ENCODE peak calls at places on chromosome 6, in five cellular contexts. One of them, this sample, is unnamed.

GRCh38 chr6:39587080-39587479 is 138.1 kb downstream of the KIF6 start:
- DNase-seq in lower leg skin: no peak
- DNase-seq in lung: no peak
- DNase-seq in fibroblast of pulmonary artery: no peak
- DNase-seq in psoas muscle: no peak
- DNase-seq in this sample: no peak

GRCh38 chr6:14502551-14502950 is 385.0 kb downstream of the CD83 start:
- DNase-seq in fibroblast of pulmonary artery: no peak
- DNase-seq in lung: no peak
- DNase-seq in lower leg skin: peak
- DNase-seq in psoas muscle: no peak
- DNase-seq in this sample: peak

GRCh38 chr6:56551409-56552120 is 91.1 kb downstream of the DST start:
- DNase-seq in lung: no peak
- DNase-seq in lower leg skin: no peak
- DNase-seq in fibroblast of pulmonary artery: no peak
- DNase-seq in psoas muscle: no peak
- DNase-seq in this sample: no peak

GRCh38 chr6:153816306-153816845 is 222.7 kb upstream of the OPRM1 start:
- DNase-seq in lung: no peak
- DNase-seq in psoas muscle: no peak
- DNase-seq in lower leg skin: no peak
- DNase-seq in fibroblast of pulmonary artery: no peak
- DNase-seq in this sample: no peak

GRCh38 chr6:90497411-90497810 is 89.5 kb downstream of the MAP3K7 start:
- DNase-seq in psoas muscle: no peak
- DNase-seq in lower leg skin: no peak
- DNase-seq in lung: no peak
- DNase-seq in fibroblast of pulmonary artery: no peak
- DNase-seq in this sample: no peak

GRCh38 chr6:45835725-45836437 is 179.8 kb downstream of the CLIC5 start:
- DNase-seq in lung: no peak
- DNase-seq in fibroblast of pulmonary artery: no peak
- DNase-seq in psoas muscle: no peak
- DNase-seq in lower leg skin: no peak
- DNase-seq in this sample: no peak

GRCh38 chr6:111772274-111772780 is 100.9 kb downstream of the FYN start:
- DNase-seq in fibroblast of pulmonary artery: no peak
- DNase-seq in lower leg skin: no peak
- DNase-seq in psoas muscle: no peak
- DNase-seq in lung: no peak
- DNase-seq in this sample: no peak

GRCh38 chr6:40295251-40295949 is 291.8 kb downstream of the LRFN2 start:
- DNase-seq in psoas muscle: no peak
- DNase-seq in lower leg skin: no peak
- DNase-seq in lung: no peak
- DNase-seq in fibroblast of pulmonary artery: no peak
- DNase-seq in this sample: no peak

GRCh38 chr6:30163090-30163917 is at the start of gene TRIM15:
- DNase-seq in lower leg skin: no peak
- DNase-seq in lung: no peak
- DNase-seq in psoas muscle: no peak
- DNase-seq in fibroblast of pulmonary artery: no peak
- DNase-seq in this sample: peak

GRCh38 chr6:26199773-26200728 is 112.8 kb downstream of the HFE start:
- DNase-seq in fibroblast of pulmonary artery: peak
- DNase-seq in lower leg skin: no peak
- DNase-seq in psoas muscle: no peak
- DNase-seq in lung: no peak
- DNase-seq in this sample: no peak

GRCh38 chr6:152034631-152035030 is 227.1 kb downstream of the ESR1 start:
- DNase-seq in psoas muscle: no peak
- DNase-seq in lower leg skin: no peak
- DNase-seq in fibroblast of pulmonary artery: no peak
- DNase-seq in lung: no peak
- DNase-seq in this sample: no peak

GRCh38 chr6:44062771-44063560 is 64.3 kb downstream of the MRPL14 start:
- DNase-seq in psoas muscle: no peak
- DNase-seq in lower leg skin: no peak
- DNase-seq in fibroblast of pulmonary artery: peak
- DNase-seq in lung: no peak
- DNase-seq in this sample: peak

GRCh38 chr6:167225903-167226508 is 65.1 kb upstream of the UNC93A start:
- DNase-seq in fibroblast of pulmonary artery: no peak
- DNase-seq in lower leg skin: peak
- DNase-seq in lung: no peak
- DNase-seq in psoas muscle: no peak
- DNase-seq in this sample: no peak

GRCh38 chr6:109791301-109791700 is 100.2 kb downstream of the FIG4 start:
- DNase-seq in lung: no peak
- DNase-seq in lower leg skin: no peak
- DNase-seq in fibroblast of pulmonary artery: no peak
- DNase-seq in psoas muscle: no peak
- DNase-seq in this sample: no peak

GRCh38 chr6:109795994-109796555 is 105.0 kb downstream of the FIG4 start:
- DNase-seq in fibroblast of pulmonary artery: peak
- DNase-seq in psoas muscle: no peak
- DNase-seq in lung: no peak
- DNase-seq in lower leg skin: no peak
- DNase-seq in this sample: no peak

GRCh38 chr6:109794201-109794926 is 103.3 kb downstream of the FIG4 start:
- DNase-seq in fibroblast of pulmonary artery: peak
- DNase-seq in psoas muscle: no peak
- DNase-seq in lower leg skin: no peak
- DNase-seq in lung: no peak
- DNase-seq in this sample: peak

GRCh38 chr6:109793015-109793414 is 101.9 kb downstream of the FIG4 start:
- DNase-seq in fibroblast of pulmonary artery: no peak
- DNase-seq in lower leg skin: no peak
- DNase-seq in psoas muscle: no peak
- DNase-seq in lung: no peak
- DNase-seq in this sample: peak

GRCh38 chr6:109793793-109794192 is 102.7 kb downstream of the FIG4 start:
- DNase-seq in psoas muscle: no peak
- DNase-seq in fibroblast of pulmonary artery: peak
- DNase-seq in lower leg skin: no peak
- DNase-seq in lung: peak
- DNase-seq in this sample: peak
- TF ChIP-seq CTCF in psoas muscle: no peak
- TF ChIP-seq CTCF in fibroblast of pulmonary artery: no peak
- TF ChIP-seq CTCF in lower leg skin: no peak
- TF ChIP-seq CTCF in lung: no peak
- TF ChIP-seq CTCF in this sample: no peak

GRCh38 chr6:65259080-65259479 is 447.9 kb downstream of the EYS start:
- DNase-seq in fibroblast of pulmonary artery: peak
- DNase-seq in psoas muscle: no peak
- DNase-seq in lower leg skin: no peak
- DNase-seq in lung: no peak
- DNase-seq in this sample: peak
- TF ChIP-seq CTCF in fibroblast of pulmonary artery: peak
- TF ChIP-seq CTCF in psoas muscle: no peak
- TF ChIP-seq CTCF in lower leg skin: no peak
- TF ChIP-seq CTCF in lung: no peak
- TF ChIP-seq CTCF in this sample: peak

DNA sequence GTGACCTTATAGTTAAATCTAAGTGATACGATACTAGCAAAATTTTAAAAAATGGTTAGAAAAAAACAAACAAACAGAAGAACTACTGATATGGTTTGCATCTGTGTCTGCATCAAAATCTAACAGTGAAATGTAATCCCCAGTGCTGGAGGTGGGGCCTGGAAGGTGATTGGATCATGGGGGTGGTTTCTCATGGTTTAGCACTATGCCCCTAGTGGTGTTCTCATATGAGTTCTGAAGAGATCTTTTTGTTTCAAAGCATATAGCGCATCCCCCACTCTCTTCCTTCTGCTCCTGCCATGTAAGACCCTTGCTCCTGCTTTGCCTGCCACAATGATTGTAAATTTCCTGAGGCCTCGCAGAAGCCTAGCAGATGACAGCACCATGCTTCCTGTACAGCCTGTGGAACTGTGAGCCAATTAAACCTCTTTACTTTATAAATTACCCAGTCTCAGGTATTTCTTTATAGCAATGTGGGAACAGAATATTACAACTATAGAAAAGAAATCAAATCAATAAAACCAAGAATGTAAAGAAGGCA is 5.4 kb downstream of the FBXL4 start:
- DNase-seq in lung: no peak
- DNase-seq in lower leg skin: no peak
- DNase-seq in psoas muscle: no peak
- DNase-seq in fibroblast of pulmonary artery: no peak
- DNase-seq in this sample: no peak
- TF ChIP-seq CTCF in lung: no peak
- TF ChIP-seq CTCF in lower leg skin: no peak
- TF ChIP-seq CTCF in psoas muscle: no peak
- TF ChIP-seq CTCF in fibroblast of pulmonary artery: no peak
- TF ChIP-seq CTCF in this sample: no peak

DNA sequence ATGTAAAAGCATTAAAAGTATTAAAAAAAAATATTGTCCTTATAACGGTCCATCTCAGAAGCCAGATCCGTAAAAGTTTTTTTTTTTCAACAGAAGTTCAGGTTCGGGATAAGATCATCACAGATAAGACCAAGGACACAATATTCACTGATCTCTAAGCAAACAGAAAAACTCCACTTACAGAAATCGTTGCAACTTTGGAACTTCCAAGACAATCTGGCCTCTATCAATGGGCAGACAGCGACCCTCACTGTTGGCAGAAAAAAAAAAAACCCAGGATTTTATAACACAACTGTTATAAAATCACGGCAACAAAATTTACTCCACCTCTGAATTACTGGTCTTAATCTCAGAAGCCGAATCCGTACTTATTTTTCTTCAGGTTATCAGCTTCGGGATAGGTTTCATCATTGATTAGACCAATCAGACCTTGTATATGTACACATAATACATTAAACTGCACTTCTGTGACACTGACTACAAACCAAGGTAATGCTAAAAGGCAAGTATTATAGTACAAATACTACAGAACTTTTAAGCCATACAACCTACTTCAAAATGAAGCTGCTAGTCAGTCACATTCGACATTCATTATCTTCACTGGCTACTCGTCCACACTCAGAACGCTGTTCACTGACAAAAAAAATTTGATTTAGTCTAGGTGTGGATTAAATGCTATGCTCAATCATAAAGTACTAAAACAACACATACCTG is 34.7 kb upstream of the SYNCRIP start:
- DNase-seq in lung: no peak
- DNase-seq in psoas muscle: no peak
- DNase-seq in fibroblast of pulmonary artery: peak
- DNase-seq in lower leg skin: no peak
- DNase-seq in this sample: peak
- TF ChIP-seq CTCF in lung: peak
- TF ChIP-seq CTCF in psoas muscle: peak
- TF ChIP-seq CTCF in fibroblast of pulmonary artery: peak
- TF ChIP-seq CTCF in lower leg skin: no peak
- TF ChIP-seq CTCF in this sample: peak

GRCh38 chr6:53494076-53494475 is 50.8 kb downstream of the GCLC start:
- DNase-seq in psoas muscle: no peak
- DNase-seq in lung: no peak
- DNase-seq in fibroblast of pulmonary artery: no peak
- DNase-seq in lower leg skin: no peak
- DNase-seq in this sample: no peak

GRCh38 chr6:53495496-53495895 is 49.4 kb downstream of the GCLC start:
- DNase-seq in psoas muscle: no peak
- DNase-seq in fibroblast of pulmonary artery: no peak
- DNase-seq in lung: no peak
- DNase-seq in lower leg skin: no peak
- DNase-seq in this sample: no peak

GRCh38 chr6:53493635-53494025 is 51.3 kb downstream of the GCLC start:
- DNase-seq in lung: no peak
- DNase-seq in psoas muscle: no peak
- DNase-seq in fibroblast of pulmonary artery: no peak
- DNase-seq in lower leg skin: no peak
- DNase-seq in this sample: no peak

GRCh38 chr6:53496100-53496499 is 48.8 kb downstream of the GCLC start:
- DNase-seq in fibroblast of pulmonary artery: no peak
- DNase-seq in lung: no peak
- DNase-seq in psoas muscle: no peak
- DNase-seq in lower leg skin: no peak
- DNase-seq in this sample: no peak

DNA sequence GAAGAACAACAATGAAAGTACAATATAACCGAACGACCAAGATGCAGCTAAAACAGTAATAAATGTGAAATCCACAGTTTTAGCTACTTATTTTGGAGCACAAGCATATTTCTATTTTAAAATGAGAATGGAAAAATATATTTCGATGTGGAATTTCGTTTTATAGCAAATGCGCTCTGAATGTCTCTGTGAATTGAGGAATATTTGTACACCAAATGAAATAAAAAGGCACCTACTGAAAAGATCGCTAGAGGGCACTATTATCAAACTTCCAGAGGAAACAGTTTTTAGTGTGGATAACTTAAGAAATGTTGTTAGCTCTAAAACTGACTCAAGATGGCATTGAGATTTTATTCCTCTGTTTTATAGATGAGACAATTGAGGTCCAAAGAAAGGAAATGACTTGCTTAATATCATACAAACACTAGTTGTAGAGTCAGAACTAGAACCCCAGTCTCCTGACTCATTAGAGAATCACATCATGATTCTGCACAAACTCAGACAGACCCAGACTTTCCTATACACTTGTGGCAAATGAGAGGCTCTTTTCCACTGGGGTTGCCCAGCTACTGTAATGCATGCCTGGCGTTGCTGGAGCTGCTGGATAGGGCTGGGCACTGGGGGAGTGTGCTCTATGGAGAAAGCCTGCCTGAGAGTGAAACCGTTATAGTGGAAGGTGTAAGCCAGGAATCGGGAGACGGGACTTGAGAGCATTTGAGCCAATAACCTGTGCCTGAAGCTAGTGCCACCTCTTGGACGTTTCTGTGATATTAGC is 51.9 kb downstream of the GCLC start:
- DNase-seq in fibroblast of pulmonary artery: peak
- DNase-seq in psoas muscle: no peak
- DNase-seq in lung: no peak
- DNase-seq in lower leg skin: no peak
- DNase-seq in this sample: peak
- TF ChIP-seq CTCF in fibroblast of pulmonary artery: peak
- TF ChIP-seq CTCF in psoas muscle: peak
- TF ChIP-seq CTCF in lung: peak
- TF ChIP-seq CTCF in lower leg skin: no peak
- TF ChIP-seq CTCF in this sample: peak

This sample was measured in MCF 10A.